ENCODE peak calls at places on chromosomes 16 and 17, in five cellular contexts. W, X, C, S and H are unnamed samples.

GRCh38 chr17:83062011-83062817 is 17.2 kb upstream of the METRNL start:
- DNase-seq in W (no peak), X (peak), C (no peak), S (no peak), H (no peak)

GRCh38 chr17:27559996-27560481 is 70.9 kb upstream of the LGALS9 start:
- DNase-seq in W (peak), X (peak), C (peak), S (peak), H (peak)

GRCh38 chr17:37292429-37293139 is 83.2 kb upstream of the C17orf78 start:
- DNase-seq in W (no peak), X (no peak), C (no peak), S (no peak), H (no peak)

GRCh38 chr17:19338031-19338990 is 24.2 kb downstream of the B9D1 start:
- DNase-seq in W (no peak), X (no peak), C (peak), S (no peak), H (no peak)

GRCh38 chr17:41324180-41325075 is 8.9 kb upstream of the KRTAP17-1 start:
- DNase-seq in W (no peak), X (no peak), C (no peak), S (no peak), H (no peak)

GRCh38 chr17:15917439-15918027 is 27.4 kb upstream of the ADORA2B start:
- DNase-seq in W (no peak), X (peak), C (no peak), S (no peak), H (no peak)

GRCh38 chr17:41718287-41718645 is 6.1 kb downstream of the GAST start:
- DNase-seq in W (no peak), X (no peak), C (no peak), S (no peak), H (no peak)

GRCh38 chr16:30998852-30999761 is 11.3 kb downstream of the STX1B start:
- DNase-seq in W (no peak), X (no peak), C (no peak), S (no peak), H (no peak)

GRCh38 chr17:66835476-66835875 is 559 bp downstream of the CACNG5 start:
- DNase-seq in W (no peak), X (no peak), C (no peak), S (no peak), H (no peak)
- H3K4me3 ChIP-seq in W (no peak), X (no peak), C (no peak), S (no peak), H (no peak)

GRCh38 chr17:58335779-58336455 is 7.3 kb upstream of the TSPOAP1 start:
- DNase-seq in W (no peak), X (no peak), C (no peak), S (no peak), H (no peak)

GRCh38 chr17:58334661-58335060 is 6.1 kb upstream of the TSPOAP1 start:
- DNase-seq in W (no peak), X (no peak), C (no peak), S (no peak), H (no peak)

GRCh38 chr17:58333396-58334207 is 5.0 kb upstream of the TSPOAP1 start:
- DNase-seq in W (no peak), X (no peak), C (no peak), S (no peak), H (no peak)

GRCh38 chr17:58336456-58337094 is 8.0 kb upstream of the TSPOAP1 start:
- DNase-seq in W (peak), X (no peak), C (no peak), S (no peak), H (no peak)

GRCh38 chr17:58335061-58335731 is 6.6 kb upstream of the TSPOAP1 start:
- DNase-seq in W (no peak), X (no peak), C (no peak), S (no peak), H (no peak)
- H3K4me3 ChIP-seq in W (no peak), X (no peak), C (no peak), S (no peak), H (no peak)

DNA sequence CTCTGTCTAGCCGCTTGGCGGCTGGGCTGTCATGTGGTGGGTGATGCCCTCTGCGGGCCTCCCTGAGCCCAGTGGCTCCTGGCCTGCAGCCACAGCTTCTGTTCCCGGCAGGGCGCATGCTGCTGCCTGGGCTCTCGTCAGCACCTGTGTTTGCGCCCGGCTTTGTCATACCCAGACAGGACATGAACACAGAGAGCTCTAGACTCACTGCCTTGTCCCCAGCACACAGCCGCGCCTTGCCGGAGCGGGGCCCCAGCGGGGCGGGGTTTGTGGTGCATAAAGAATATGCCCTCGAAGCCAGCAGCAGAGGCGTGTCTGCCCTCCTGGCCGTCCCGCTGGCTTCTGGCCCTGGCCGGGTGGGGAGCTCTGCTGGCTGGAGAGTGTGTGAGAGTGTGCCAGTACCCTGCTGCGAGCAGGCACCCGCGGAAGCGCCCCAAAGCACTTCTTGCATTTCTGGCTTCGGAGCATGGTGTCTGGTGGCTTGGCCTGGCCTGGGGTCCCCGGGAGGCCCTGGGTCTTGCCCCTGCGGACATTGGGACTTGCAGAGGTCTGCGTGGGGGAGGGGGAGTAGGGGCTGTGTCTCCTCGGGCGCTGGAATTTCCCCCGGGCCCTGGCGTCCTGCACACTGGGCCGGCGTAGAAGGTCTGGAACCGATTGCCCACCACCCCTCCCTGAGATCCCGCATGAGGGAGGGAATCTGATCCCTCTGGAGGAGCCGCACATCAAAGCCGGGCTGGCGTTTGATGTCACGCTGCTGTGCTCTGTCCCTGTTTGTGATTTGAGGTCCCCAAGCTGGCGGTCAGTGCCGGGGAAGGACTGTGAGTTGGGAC is 14.5 kb downstream of the ASPSCR1 start:
- DNase-seq in W (peak), X (no peak), C (peak), S (no peak), H (peak)
- H3K4me3 ChIP-seq in W (peak), X (peak), C (peak), S (no peak), H (no peak)

GRCh38 chr16:11150190-11150589 is 105.8 kb downstream of the SOCS1 start:
- DNase-seq in W (no peak), X (no peak), C (no peak), S (no peak), H (no peak)
- H3K4me3 ChIP-seq in W (no peak), X (no peak), C (no peak), S (no peak), H (no peak)

DNA sequence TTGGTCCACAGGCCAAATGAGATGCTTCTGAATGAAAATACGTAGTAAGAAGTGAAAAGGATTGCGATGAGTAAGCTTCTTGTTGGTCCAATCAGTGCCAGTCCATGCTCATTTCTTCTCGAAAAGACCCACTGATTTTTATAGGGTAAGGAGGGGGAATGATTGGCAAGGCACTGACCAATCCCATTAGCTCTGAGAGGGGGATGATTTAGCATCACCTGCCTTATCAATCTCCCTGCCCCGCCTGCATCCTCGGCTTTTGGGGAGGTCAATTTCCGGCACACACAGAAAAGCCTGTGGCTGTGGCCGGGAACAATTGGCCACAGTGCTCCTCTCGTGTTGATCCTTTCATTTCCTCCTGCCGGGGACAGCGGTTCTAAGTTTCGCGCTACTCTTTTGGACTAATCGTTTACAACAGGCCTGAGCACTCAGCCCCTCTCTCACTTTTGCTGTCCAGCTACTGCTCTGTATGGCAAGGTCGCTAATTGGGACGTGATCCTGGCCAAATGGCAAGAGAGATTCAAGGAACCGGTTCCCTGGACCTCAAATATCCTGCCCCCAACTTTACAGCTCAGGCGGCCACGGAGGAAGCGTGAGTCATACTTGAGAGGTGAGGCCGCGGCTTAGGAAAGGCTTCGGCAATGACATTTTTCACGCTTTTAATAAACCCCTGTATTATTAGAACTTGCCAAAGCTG is 43.1 kb downstream of the TBX4 start:
- DNase-seq in W (no peak), X (no peak), C (no peak), S (peak), H (peak)
- H3K4me3 ChIP-seq in W (no peak), X (no peak), C (no peak), S (peak), H (no peak)

DNA sequence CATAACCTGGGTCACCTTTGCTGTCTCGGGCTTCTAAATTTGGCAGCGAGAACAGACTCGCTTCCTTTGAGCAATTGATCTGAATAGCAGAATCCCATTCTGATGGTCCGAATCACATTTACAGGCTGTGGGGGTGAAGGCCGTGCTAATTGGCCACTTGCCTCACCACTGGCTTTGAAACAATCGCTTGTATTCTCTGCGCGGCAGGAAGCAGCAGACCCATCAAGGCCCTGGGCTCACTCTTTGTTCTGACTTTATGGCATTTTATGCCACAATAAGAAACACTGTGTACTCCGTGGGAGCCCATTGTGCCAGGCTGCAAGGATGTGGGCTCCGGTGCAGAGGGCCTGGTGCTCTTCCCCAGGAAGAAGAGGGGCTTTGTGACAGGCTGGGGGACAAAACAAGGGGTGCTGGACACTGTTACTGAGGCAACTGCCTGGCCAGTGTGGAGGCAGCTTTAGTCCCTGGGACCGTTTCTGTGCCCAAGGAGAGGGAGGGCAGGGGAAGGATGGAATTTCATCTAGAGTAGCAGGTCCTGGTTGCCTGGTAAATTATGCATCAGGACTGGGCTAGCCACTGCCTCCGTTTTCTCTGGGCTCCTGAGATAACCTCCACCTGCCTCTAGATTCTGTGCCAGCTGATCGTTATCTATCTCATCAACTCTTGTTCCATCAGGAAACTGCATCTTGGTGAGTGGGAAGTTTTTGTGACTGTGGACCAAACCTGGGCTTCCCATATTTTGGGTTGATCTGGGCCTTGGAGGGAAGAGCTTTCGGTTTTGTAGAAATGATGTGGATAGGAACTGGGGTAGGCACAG is 78.5 kb downstream of the MRC2 start:
- DNase-seq in W (no peak), X (no peak), C (no peak), S (no peak), H (no peak)
- H3K4me3 ChIP-seq in W (peak), X (peak), C (peak), S (peak), H (peak)

GRCh38 chr16:75266738-75267630 is 15.6 kb upstream of the BCAR1 start:
- DNase-seq in W (no peak), X (peak), C (no peak), S (no peak), H (no peak)
- H3K4me3 ChIP-seq in W (peak), X (no peak), C (peak), S (no peak), H (no peak)

DNA sequence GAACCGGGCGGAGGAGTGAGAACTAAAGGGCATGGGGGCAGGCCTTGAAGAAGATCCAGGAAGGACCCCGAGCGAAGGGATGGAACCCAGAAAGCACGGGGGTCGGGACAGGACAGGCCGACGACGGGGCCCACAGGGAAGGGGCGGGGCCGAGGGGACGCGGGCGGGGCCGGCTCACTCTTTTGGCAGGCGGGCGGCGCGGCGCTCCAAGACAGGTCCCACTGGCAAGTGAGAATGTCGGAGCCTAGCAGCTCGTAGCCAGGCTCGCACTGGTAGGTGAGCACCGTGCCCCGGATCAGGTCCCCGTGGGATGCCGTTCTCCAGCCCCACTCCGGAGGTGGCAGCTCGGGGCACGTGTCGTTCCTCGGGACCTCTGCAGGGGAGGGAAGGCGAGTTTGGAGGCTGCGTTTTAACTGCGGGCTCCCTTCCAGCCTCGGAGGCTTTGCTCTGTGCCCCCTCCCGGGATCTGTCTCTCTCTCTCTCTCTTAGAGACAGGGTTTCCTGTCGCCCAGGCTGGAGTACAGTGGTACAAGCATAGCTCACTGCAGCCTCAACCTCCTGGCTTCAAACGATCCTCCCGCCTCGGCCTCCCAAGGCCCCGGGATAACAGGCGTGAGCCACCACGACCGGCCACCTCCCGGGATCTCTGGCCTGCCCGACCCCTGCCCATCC is 13.7 kb upstream of the CDIPT start:
- DNase-seq in W (no peak), X (no peak), C (no peak), S (no peak), H (no peak)
- H3K4me3 ChIP-seq in W (peak), X (peak), C (peak), S (peak), H (no peak)